ENCODE peak calls at places on chromosomes 5 and 9, in ten cellular contexts. H is endothelial cell, R is dorsolateral prefrontal cortex, V is GM13977, C is PC-9, Y is cardiac muscle cell, Q is A549, B is left lung, O is AG10803, M is lower lobe of right lung. L is an unnamed sample.
A peak's percentile ranks its signal among the peaks of the same experiment; 100 is the strongest.

GRCh38 chr5:96065577-96066385 is 104.1 kb upstream of the ELL2 start:
- DNase-seq in H (no peak), R (no peak), V (no peak), C (no peak), Y (no peak), Q (no peak), B (no peak), O (no peak), M (no peak), L (no peak)

GRCh38 chr9:70110194-70111041 is 66.8 kb downstream of the MAMDC2 start:
- DNase-seq in H (no peak), R (no peak), V (no peak), C (no peak), Y (no peak), Q (no peak), B (no peak), O (no peak), M (no peak), L (no peak)

GRCh38 chr5:135551593-135552447 is 16.1 kb upstream of the NEUROG1 start:
- DNase-seq in H (peak; percentile 77), R (peak; percentile 78), V (peak; percentile 78), C (peak; percentile 54), Y (peak; percentile 81), Q (peak; percentile 75), B (no peak), O (peak; percentile 71), M (peak; percentile 65), L (peak; percentile 79)

GRCh38 chr5:171629221-171630005 is 156.2 kb upstream of the SMIM23 start:
- DNase-seq in H (no peak), R (no peak), V (no peak), C (no peak), Y (no peak), Q (peak; percentile 24), B (no peak), O (no peak), M (no peak), L (no peak)

GRCh38 chr9:86713970-86714369 is 233.3 kb downstream of the GAS1 start:
- DNase-seq in H (no peak), R (no peak), V (no peak), C (no peak), Y (no peak), Q (no peak), B (no peak), O (peak; percentile 92), M (no peak), L (no peak)

GRCh38 chr5:107021575-107021974 is 649.2 kb downstream of the EFNA5 start:
- DNase-seq in H (no peak), R (no peak), V (no peak), C (no peak), Y (no peak), Q (no peak), B (no peak), O (no peak), M (no peak), L (no peak)

GRCh38 chr5:53779541-53779981 is 219.1 kb downstream of the NDUFS4 start:
- DNase-seq in H (peak; percentile 22), R (no peak), V (no peak), C (no peak), Y (no peak), Q (no peak), B (no peak), O (peak; percentile 73), M (no peak), L (no peak)

GRCh38 chr9:110029422-110029814 is 178.5 kb downstream of the C9orf152 start:
- DNase-seq in H (no peak), R (no peak), V (no peak), C (peak; percentile 91), Y (peak; percentile 15), Q (peak; percentile 43), B (no peak), O (peak; percentile 96), M (no peak), L (peak; percentile 34)

GRCh38 chr9:69535911-69536310 is 136.3 kb downstream of the APBA1 start:
- DNase-seq in H (no peak), R (no peak), V (no peak), C (no peak), Y (no peak), Q (no peak), B (no peak), O (peak; percentile 42), M (no peak), L (no peak)

GRCh38 chr5:75007537-75007847 is 44.9 kb downstream of the GCNT4 start:
- DNase-seq in H (no peak), R (no peak), V (no peak), C (no peak), Y (no peak), Q (no peak), B (no peak), O (peak; percentile 90), M (no peak), L (no peak)

GRCh38 chr9:3464033-3464638 is 61.7 kb downstream of the RFX3 start:
- DNase-seq in H (no peak), R (no peak), V (no peak), C (no peak), Y (no peak), Q (no peak), B (no peak), O (peak; percentile 18), M (no peak), L (no peak)

GRCh38 chr9:100066539-100066938 is 32.3 kb downstream of the ERP44 start:
- DNase-seq in H (no peak), R (no peak), V (no peak), C (no peak), Y (no peak), Q (no peak), B (no peak), O (peak; percentile 11), M (no peak), L (no peak)
- TF ChIP-seq CTCF in H (no peak), R (no peak), V (no peak), C (no peak), Y (no peak), Q (no peak), B (no peak), O (no peak), M (no peak), L (no peak)

GRCh38 chr9:136720251-136720886 is 8.0 kb downstream of the DIPK1B start:
- DNase-seq in H (no peak), R (no peak), V (no peak), C (no peak), Y (no peak), Q (no peak), B (peak; percentile 70), O (no peak), M (no peak), L (no peak)

GRCh38 chr9:136718463-136719211 is 6.3 kb downstream of the DIPK1B start:
- DNase-seq in H (no peak), R (no peak), V (no peak), C (no peak), Y (no peak), Q (no peak), B (no peak), O (no peak), M (no peak), L (no peak)

GRCh38 chr9:136720887-136721338 is 8.5 kb downstream of the DIPK1B start:
- DNase-seq in H (no peak), R (no peak), V (no peak), C (no peak), Y (no peak), Q (no peak), B (peak; percentile 71), O (no peak), M (no peak), L (no peak)

GRCh38 chr9:136717399-136717798 is 5.0 kb downstream of the DIPK1B start:
- DNase-seq in H (no peak), R (no peak), V (no peak), C (no peak), Y (no peak), Q (no peak), B (peak; percentile 79), O (no peak), M (no peak), L (no peak)

GRCh38 chr9:136719212-136719880 is 7.0 kb downstream of the DIPK1B start:
- DNase-seq in H (no peak), R (no peak), V (no peak), C (no peak), Y (no peak), Q (no peak), B (peak; percentile 87), O (no peak), M (peak; percentile 67), L (peak; percentile 32)
- TF ChIP-seq CTCF in H (no peak), R (no peak), V (peak; percentile 0), C (no peak), Y (no peak), Q (no peak), B (no peak), O (no peak), M (peak; percentile 22), L (no peak)

DNA sequence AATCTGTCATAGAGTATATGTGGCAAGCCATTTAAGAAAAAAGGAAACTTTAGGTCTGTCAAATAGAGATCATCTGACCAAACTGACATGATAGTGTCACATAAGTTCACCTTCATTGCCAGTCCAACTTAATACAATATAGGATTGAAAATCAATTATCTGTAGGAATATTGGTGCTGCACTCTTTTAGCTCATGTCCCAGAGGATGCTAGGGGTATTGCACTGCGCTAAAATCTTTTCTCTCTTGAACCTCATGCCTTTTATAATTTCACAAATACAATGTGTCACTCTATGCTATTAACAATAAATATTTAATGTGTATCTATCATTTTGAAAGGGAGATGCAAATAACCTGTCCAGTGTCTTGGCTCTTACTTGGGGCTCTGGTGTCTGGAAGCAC is 72.4 kb upstream of the FAM120A start:
- DNase-seq in H (no peak), R (no peak), V (no peak), C (no peak), Y (no peak), Q (no peak), B (no peak), O (no peak), M (no peak), L (no peak)
- TF ChIP-seq CTCF in H (peak; percentile 61), R (no peak), V (no peak), C (peak; percentile 36), Y (peak; percentile 13), Q (no peak), B (no peak), O (peak; percentile 22), M (no peak), L (no peak)

GRCh38 chr5:167964529-167964928 is 326.9 kb upstream of the WWC1 start:
- DNase-seq in H (no peak), R (no peak), V (no peak), C (peak; percentile 21), Y (no peak), Q (no peak), B (no peak), O (no peak), M (no peak), L (no peak)
- TF ChIP-seq CTCF in H (no peak), R (no peak), V (no peak), C (peak; percentile 33), Y (peak; percentile 36), Q (no peak), B (no peak), O (peak; percentile 41), M (no peak), L (no peak)

GRCh38 chr5:142171270-142171669 is 62.7 kb downstream of the NDFIP1 start:
- DNase-seq in H (no peak), R (no peak), V (no peak), C (peak; percentile 54), Y (no peak), Q (no peak), B (no peak), O (no peak), M (no peak), L (no peak)
- TF ChIP-seq CTCF in H (no peak), R (no peak), V (no peak), C (no peak), Y (no peak), Q (no peak), B (no peak), O (no peak), M (no peak), L (no peak)

GRCh38 chr5:4142842-4143241 is 547.2 kb downstream of the IRX1 start:
- DNase-seq in H (no peak), R (no peak), V (no peak), C (no peak), Y (no peak), Q (no peak), B (no peak), O (no peak), M (no peak), L (no peak)
- TF ChIP-seq CTCF in H (no peak), R (no peak), V (no peak), C (no peak), Y (no peak), Q (no peak), B (no peak), O (no peak), M (no peak), L (no peak)